ENCODE peak calls at places on chromosomes 3 and 15, in six cellular contexts. D is aorta, C is GM12878, H is neuronal stem cell, N is tibial nerve, A is right cardiac atrium. B is an unnamed sample. For H3K4me1, the result is how much of the 10 kb centered on the place peaks cover.

GRCh38 chr3:15292765-15293522 is 39.4 kb downstream of the SH3BP5 start:
- DNase-seq in D (peak), N (no peak), A (peak), H (no peak), C (no peak), B (peak)

GRCh38 chr3:22959593-22959992 is 243.5 kb upstream of the UBE2E2 start:
- DNase-seq in H (no peak), D (no peak), A (no peak), N (no peak), C (peak), B (no peak)

GRCh38 chr15:68387288-68388143 is 44.4 kb downstream of the ITGA11 start:
- DNase-seq in N (no peak), A (no peak), C (no peak), H (no peak), D (peak), B (peak)

GRCh38 chr3:72892870-72893269 is 5.0 kb downstream of the GXYLT2 start:
- DNase-seq in A (no peak), H (no peak), D (no peak), N (no peak), C (no peak), B (no peak)

GRCh38 chr15:45133561-45133920 is 3.7 kb downstream of the DUOX1 start:
- DNase-seq in D (peak), A (no peak), N (no peak), H (no peak), C (no peak), B (no peak)

GRCh38 chr3:14544282-14545250 is 4.4 kb upstream of the GRIP2 start:
- DNase-seq in C (no peak), H (no peak), D (peak), N (no peak), A (peak), B (no peak)

GRCh38 chr15:98154863-98155262 is 194.4 kb downstream of the ARRDC4 start:
- DNase-seq in C (no peak), N (no peak), A (no peak), H (no peak), D (no peak), B (no peak)

GRCh38 chr3:82137050-82137449 is 375.6 kb upstream of the GBE1 start:
- DNase-seq in C (no peak), N (no peak), A (no peak), H (no peak), D (no peak), B (no peak)

GRCh38 chr15:58522391-58522790 is 90.6 kb downstream of the LIPC start:
- DNase-seq in A (peak), N (no peak), H (no peak), D (peak), C (no peak), B (peak)

GRCh38 chr3:141402476-141403171 is 34.3 kb downstream of the ZBTB38 start:
- DNase-seq in C (no peak), D (peak), H (peak), N (peak), A (peak), B (peak)

GRCh38 chr3:146359841-146360240 is 108.9 kb upstream of the PLSCR4 start:
- DNase-seq in C (no peak), H (no peak), N (no peak), A (no peak), D (no peak), B (no peak)

GRCh38 chr15:77915261-77915960 is 162.1 kb downstream of the TBC1D2B start:
- DNase-seq in H (no peak), D (peak), N (peak), A (peak), C (no peak), B (peak)

GRCh38 chr3:120693439-120694172 is 11.6 kb upstream of the HGD start:
- DNase-seq in A (no peak), D (no peak), C (no peak), H (no peak), N (no peak), B (no peak)

GRCh38 chr15:42650208-42651066 is 75.0 kb downstream of the STARD9 start:
- DNase-seq in H (peak), A (no peak), D (no peak), N (peak), C (peak), B (peak)

GRCh38 chr3:176946169-176946568 is 251.1 kb downstream of the TBL1XR1 start:
- DNase-seq in H (no peak), D (no peak), N (no peak), C (no peak), A (no peak), B (no peak)

GRCh38 chr3:5437296-5438010 is 249.9 kb downstream of the EDEM1 start:
- DNase-seq in D (no peak), N (no peak), H (no peak), C (no peak), A (no peak), B (no peak)

GRCh38 chr3:157573281-157573680 is 70.1 kb upstream of the VEPH1 start:
- DNase-seq in H (no peak), N (no peak), C (no peak), A (no peak), D (no peak), B (no peak)

GRCh38 chr3:76310059-76310458 is 524.7 kb upstream of the ZNF717 start:
- DNase-seq in C (no peak), H (no peak), N (no peak), A (no peak), D (no peak), B (no peak)

GRCh38 chr3:104359546-104359945 is 1007.2 kb upstream of the ALCAM start:
- DNase-seq in D (no peak), H (no peak), N (no peak), C (no peak), A (no peak), B (no peak)

GRCh38 chr3:131596884-131597283 is 94.1 kb upstream of the MRPL3 start:
- DNase-seq in C (no peak), A (no peak), N (no peak), H (no peak), D (no peak), B (no peak)

GRCh38 chr3:193903976-193904375 is 232.0 kb upstream of the HES1 start:
- DNase-seq in C (no peak), H (no peak), D (no peak), A (no peak), N (no peak), B (no peak)

GRCh38 chr3:42739401-42740158 is 33.5 kb downstream of the CCDC13 start:
- DNase-seq in H (no peak), A (peak), C (no peak), N (no peak), D (no peak), B (peak)

GRCh38 chr3:112582242-112582874 is 20.5 kb downstream of the SLC35A5 start:
- DNase-seq in N (no peak), D (no peak), A (no peak), H (peak), C (no peak), B (no peak)

GRCh38 chr3:192921793-192922192 is 4.1 kb upstream of the MB21D2 start:
- DNase-seq in N (no peak), H (no peak), D (no peak), C (no peak), A (no peak), B (no peak)

GRCh38 chr3:136141891-136142290 is 54.2 kb downstream of the MSL2 start:
- DNase-seq in H (no peak), A (no peak), C (no peak), N (no peak), D (no peak), B (no peak)

GRCh38 chr3:143119009-143119914 is at the start of gene CHST2:
- DNase-seq in C (no peak), D (peak), H (peak), N (no peak), A (peak), B (no peak)

GRCh38 chr15:39083213-39083612 is 497.7 kb upstream of the THBS1 start:
- DNase-seq in A (no peak), D (peak), N (no peak), H (no peak), C (no peak), B (no peak)

GRCh38 chr3:122676759-122677158 is 3.9 kb upstream of the PARP14 start:
- DNase-seq in H (no peak), N (no peak), D (no peak), A (no peak), C (no peak), B (no peak)

GRCh38 chr3:172218350-172219323 is 179.3 kb downstream of the FNDC3B start:
- DNase-seq in N (no peak), H (no peak), C (peak), A (no peak), D (no peak), B (no peak)

GRCh38 chr15:74843891-74844299 is 939 bp upstream of the ULK3 start:
- DNase-seq in H (no peak), D (peak), A (no peak), N (no peak), C (no peak), B (no peak)

GRCh38 chr3:24793896-24794295 is 299.2 kb upstream of the THRB start:
- DNase-seq in N (no peak), D (no peak), C (no peak), H (no peak), A (no peak), B (no peak)

GRCh38 chr15:89666147-89666857 is 11.0 kb upstream of the KIF7 start:
- DNase-seq in A (no peak), D (no peak), C (no peak), H (no peak), N (no peak), B (no peak)

GRCh38 chr15:35630570-35630969 is 84.6 kb upstream of the DPH6 start:
- DNase-seq in N (no peak), D (no peak), A (peak), H (no peak), C (no peak), B (no peak)

GRCh38 chr3:60053518-60054265 is 1003.9 kb upstream of the CFAP20DC start:
- DNase-seq in D (no peak), H (no peak), A (no peak), N (no peak), C (no peak), B (no peak)

GRCh38 chr3:128385080-128385832 is 81.4 kb downstream of the DNAJB8 start:
- DNase-seq in D (peak), N (peak), C (no peak), A (peak), H (no peak), B (peak)

GRCh38 chr15:64854041-64854440 is 12.3 kb downstream of the PLEKHO2 start:
- DNase-seq in H (no peak), N (no peak), A (no peak), C (no peak), D (no peak), B (no peak)
- H3K4me1 ChIP-seq in H (under half), N (half or more), A (half or more), C (under half), D (under half), B (half or more)

DNA sequence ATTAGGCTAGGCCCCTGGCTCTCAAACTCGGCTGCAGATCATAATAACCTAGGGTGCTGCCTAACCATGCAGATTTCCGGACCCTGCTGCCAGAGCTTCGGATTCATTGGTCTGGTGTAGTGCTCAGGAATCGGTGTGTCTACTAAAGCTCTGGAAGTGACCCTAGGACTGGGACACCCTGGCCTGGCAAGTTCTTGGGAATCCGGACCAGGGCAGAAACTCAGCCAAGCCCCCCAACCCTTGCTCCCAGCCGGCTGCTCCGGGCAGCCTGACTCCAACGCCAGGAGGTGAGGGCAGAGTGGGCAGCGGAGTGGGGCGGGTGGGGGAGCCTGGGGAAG is 23.0 kb downstream of the IGDCC3 start:
- DNase-seq in H (no peak), D (peak), N (no peak), C (no peak), A (no peak), B (no peak)
- H3K4me3 ChIP-seq in H (peak), D (no peak), N (no peak), C (no peak), A (no peak), B (no peak)

GRCh38 chr3:185713015-185713414 is 111.8 kb downstream of the IGF2BP2 start:
- DNase-seq in N (no peak), H (no peak), C (no peak), A (no peak), D (no peak), B (no peak)
- H3K4me1 ChIP-seq in N (under half), H (under half), C (under half), A (under half), D (under half), B (under half)

DNA sequence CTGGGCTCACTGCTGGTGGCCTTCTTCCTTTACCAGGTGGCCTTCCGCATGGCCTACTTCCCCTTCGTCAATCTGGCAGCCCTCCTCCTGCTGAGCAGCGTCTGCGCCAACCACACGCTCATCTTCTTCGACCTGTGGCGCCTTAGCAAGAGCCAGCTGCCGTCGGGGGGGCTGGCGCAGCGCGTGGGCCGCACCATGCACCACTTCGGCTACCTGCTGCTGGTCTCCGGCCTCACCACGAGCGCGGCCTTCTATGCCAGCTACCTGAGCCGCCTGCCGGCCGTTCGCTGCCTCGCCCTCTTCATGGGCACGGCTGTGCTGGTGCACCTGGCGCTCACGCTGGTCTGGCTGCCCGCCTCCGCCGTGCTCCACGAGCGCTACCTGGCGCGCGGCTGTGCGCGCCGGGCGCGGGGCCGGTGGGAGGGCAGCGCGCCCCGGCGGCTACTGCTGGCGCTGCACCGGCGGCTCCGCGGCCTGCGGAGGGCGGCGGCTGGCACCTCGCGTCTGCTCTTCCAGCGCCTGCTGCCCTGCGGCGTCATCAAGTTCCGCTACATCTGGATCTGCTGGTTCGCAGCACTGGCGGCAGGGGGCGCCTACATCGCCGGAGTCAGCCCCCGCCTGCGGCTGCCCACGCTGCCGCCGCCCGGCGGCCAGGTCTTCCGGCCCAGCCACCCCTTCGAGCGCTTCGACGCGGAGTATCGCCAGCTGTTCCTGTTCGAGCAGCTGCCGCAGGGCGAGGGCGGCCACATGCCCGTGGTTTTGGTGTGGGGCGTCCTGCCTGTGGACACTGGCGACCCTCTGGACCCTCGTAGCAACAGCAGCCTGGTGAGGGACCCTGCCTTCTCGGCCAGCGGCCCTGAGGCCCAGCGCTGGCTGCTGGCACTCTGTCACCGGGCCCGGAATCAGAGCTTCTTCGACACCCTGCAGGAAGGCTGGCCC is 9.9 kb downstream of the DISP2 start:
- DNase-seq in H (peak), D (peak), N (peak), A (peak), C (peak), B (peak)
- H3K4me3 ChIP-seq in H (peak), D (no peak), N (no peak), A (no peak), C (peak), B (peak)

GRCh38 chr3:166783206-166783605 is 596.9 kb downstream of the ZBBX start:
- DNase-seq in N (no peak), A (no peak), H (no peak), D (no peak), C (no peak), B (no peak)
- H3K4me1 ChIP-seq in N (under half), A (under half), H (under half), D (under half), C (under half), B (under half)

GRCh38 chr3:167870201-167870600 is 134.7 kb downstream of the SERPINI1 start:
- DNase-seq in A (no peak), C (no peak), H (no peak), D (no peak), N (no peak), B (no peak)
- H3K4me3 ChIP-seq in A (peak), C (no peak), H (no peak), D (no peak), N (no peak), B (no peak)

GRCh38 chr3:159792070-159792469 is 196.6 kb upstream of the IL12A start:
- DNase-seq in N (no peak), H (no peak), D (no peak), A (no peak), C (no peak), B (no peak)
- H3K4me1 ChIP-seq in N (under half), H (under half), D (under half), A (under half), C (under half), B (half or more)

B was measured in tibial artery.